ENCODE peak calls at places on chromosomes 11 and 22, in six cellular contexts. U, Z, H, C, P and S are unnamed samples.

GRCh38 chr11:40029406-40029805 is 1430.0 kb downstream of the LRRC4C start:
- DNase-seq in C (no peak), H (peak), Z (no peak), U (no peak), P (no peak), S (no peak)

GRCh38 chr11:117866526-117866925 is 9.9 kb downstream of the FXYD6 start:
- DNase-seq in P (no peak), U (no peak), Z (no peak), C (no peak), H (no peak), S (no peak)

GRCh38 chr11:103987631-103988594 is 48.5 kb upstream of the DDI1 start:
- DNase-seq in Z (no peak), H (peak), U (no peak), C (no peak), P (no peak), S (no peak)

GRCh38 chr11:30016588-30017363 is at the start of gene KCNA4:
- DNase-seq in Z (no peak), C (no peak), U (no peak), H (peak), P (no peak), S (no peak)

GRCh38 chr11:1012740-1013627 is 23.5 kb downstream of the MUC6 start:
- DNase-seq in C (no peak), Z (no peak), U (no peak), P (no peak), H (no peak), S (no peak)

GRCh38 chr11:69539416-69540117 is 58.1 kb downstream of the LINC01488 start:
- DNase-seq in C (peak), H (no peak), Z (no peak), P (no peak), U (peak), S (no peak)

GRCh38 chr11:44879432-44879831 is 71.3 kb downstream of the TP53I11 start:
- DNase-seq in C (no peak), H (no peak), P (no peak), U (no peak), Z (no peak), S (no peak)

GRCh38 chr11:64549969-64550368 is 41.1 kb upstream of the SLC22A12 start:
- DNase-seq in H (no peak), C (no peak), U (no peak), Z (no peak), P (no peak), S (no peak)

GRCh38 chr11:86211619-86212018 is 32.9 kb upstream of the EED start:
- DNase-seq in U (no peak), H (no peak), P (no peak), Z (no peak), C (no peak), S (no peak)

GRCh38 chr11:12723410-12724297 is 49.4 kb downstream of the TEAD1 start:
- DNase-seq in C (no peak), U (no peak), H (peak), P (peak), Z (no peak), S (peak)

GRCh38 chr22:22981670-22982571 is 88.4 kb upstream of the GNAZ start:
- DNase-seq in C (no peak), H (peak), U (no peak), Z (no peak), P (no peak), S (no peak)

GRCh38 chr11:44329472-44330230 is 19.7 kb upstream of the ALX4 start:
- DNase-seq in C (no peak), P (no peak), Z (no peak), H (no peak), U (no peak), S (no peak)

GRCh38 chr11:108788565-108789199 is 123.8 kb downstream of the DDX10 start:
- DNase-seq in Z (no peak), P (peak), U (no peak), C (no peak), H (peak), S (no peak)

GRCh38 chr11:125923012-125923579 is 18.8 kb downstream of the DDX25 start:
- DNase-seq in P (peak), U (no peak), Z (peak), C (peak), H (peak), S (peak)

GRCh38 chr11:104925850-104926249 is 27.6 kb upstream of the CASP12 start:
- DNase-seq in U (no peak), H (no peak), P (no peak), C (no peak), Z (no peak), S (no peak)

GRCh38 chr22:36467946-36468345 is 13.5 kb downstream of the TXN2 start:
- DNase-seq in Z (no peak), U (no peak), P (peak), H (no peak), C (no peak), S (no peak)

GRCh38 chr11:14582835-14583234 is 60.8 kb upstream of the PDE3B start:
- DNase-seq in H (no peak), P (no peak), Z (peak), U (no peak), C (no peak), S (no peak)

GRCh38 chr11:116330439-116331185 is 442.2 kb downstream of the BUD13 start:
- DNase-seq in H (no peak), C (no peak), Z (peak), P (no peak), U (no peak), S (no peak)

GRCh38 chr22:33919591-33920501 is at the start of gene LARGE1:
- DNase-seq in H (peak), C (peak), U (peak), P (no peak), Z (peak), S (peak)

GRCh38 chr11:115085461-115086220 is 407.3 kb downstream of the NXPE2 start:
- DNase-seq in C (no peak), P (no peak), Z (no peak), U (no peak), H (no peak), S (no peak)

GRCh38 chr11:125431481-125431880 is 64.6 kb downstream of the FEZ1 start:
- DNase-seq in Z (no peak), U (no peak), H (no peak), P (no peak), C (no peak), S (no peak)

GRCh38 chr22:16953206-16954059 is 54.6 kb downstream of the GAB4 start:
- DNase-seq in U (no peak), P (no peak), Z (peak), H (no peak), C (no peak), S (no peak)

GRCh38 chr11:116641561-116642045 is 131.2 kb downstream of the BUD13 start:
- DNase-seq in U (no peak), C (no peak), Z (peak), P (peak), H (peak), S (peak)

GRCh38 chr22:46081036-46081830 is 69.1 kb upstream of the PPARA start:
- DNase-seq in C (peak), Z (no peak), H (no peak), U (peak), P (no peak), S (no peak)

GRCh38 chr11:8149726-8150125 is 19.1 kb downstream of the RIC3 start:
- DNase-seq in C (no peak), P (no peak), U (no peak), Z (no peak), H (no peak), S (no peak)

GRCh38 chr22:35555351-35555915 is 14.8 kb downstream of the RASD2 start:
- DNase-seq in U (no peak), Z (no peak), H (no peak), P (no peak), C (no peak), S (no peak)

GRCh38 chr22:37386441-37386840 is 40.8 kb downstream of the ELFN2 start:
- DNase-seq in P (no peak), H (no peak), U (no peak), C (no peak), Z (no peak), S (no peak)

GRCh38 chr11:7437706-7438105 is 47.6 kb upstream of the OLFML1 start:
- DNase-seq in Z (no peak), P (no peak), H (no peak), U (no peak), C (no peak), S (no peak)

GRCh38 chr11:64859542-64860414 is 15.3 kb upstream of the CDC42BPG start:
- DNase-seq in C (no peak), Z (no peak), H (no peak), U (peak), P (no peak), S (no peak)

GRCh38 chr11:64093233-64094039 is 57.7 kb downstream of the FLRT1 start:
- DNase-seq in H (no peak), P (no peak), U (no peak), Z (no peak), C (no peak), S (no peak)

GRCh38 chr11:134853972-134854371 is 441.9 kb upstream of the B3GAT1 start:
- DNase-seq in C (no peak), U (no peak), Z (no peak), H (no peak), P (no peak), S (no peak)

GRCh38 chr11:30789270-30789669 is 203.1 kb upstream of the MPPED2 start:
- DNase-seq in C (no peak), H (no peak), P (no peak), Z (no peak), U (no peak), S (no peak)

GRCh38 chr11:114785820-114786219 is 107.5 kb downstream of the NXPE2 start:
- DNase-seq in U (no peak), H (no peak), C (no peak), P (no peak), Z (no peak), S (no peak)

GRCh38 chr22:29037340-29037932 is 24.2 kb downstream of the C22orf31 start:
- DNase-seq in Z (no peak), U (no peak), H (no peak), C (no peak), P (no peak), S (no peak)

DNA sequence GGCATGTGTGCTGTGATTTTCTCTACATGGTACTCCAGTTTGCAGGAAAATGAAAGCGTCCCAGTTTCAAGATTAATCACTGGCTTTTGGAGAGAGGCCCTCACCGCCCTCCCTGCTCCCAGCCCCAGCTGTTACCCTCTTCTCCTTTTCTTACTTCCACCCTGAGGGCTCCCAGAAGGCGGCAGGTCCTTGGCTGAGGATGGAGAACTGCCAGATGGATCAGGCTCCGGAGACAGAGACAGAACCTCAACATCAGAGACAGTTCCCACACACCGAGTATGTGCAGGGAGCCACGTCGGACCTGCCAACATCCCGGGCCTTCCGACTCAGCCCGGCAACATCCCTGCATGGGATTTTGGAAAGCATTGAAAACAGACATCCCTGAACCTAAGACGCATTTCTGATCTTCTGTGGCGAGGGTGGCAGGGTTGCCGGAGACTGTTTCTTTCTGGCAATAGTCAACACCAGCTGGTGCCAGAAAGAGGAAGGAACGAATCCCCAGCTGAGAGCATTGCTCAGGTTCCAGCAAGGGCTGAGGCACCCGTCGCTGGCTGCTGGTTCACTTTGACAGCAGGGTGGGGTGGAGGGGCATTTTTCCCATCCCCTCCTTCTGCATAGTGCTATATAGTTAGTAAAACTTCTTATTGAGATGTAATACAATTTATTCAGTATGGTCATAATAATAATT is 467.1 kb downstream of the MIAT start:
- DNase-seq in Z (no peak), C (peak), H (no peak), U (no peak), P (no peak), S (no peak)
- H3K27ac ChIP-seq in Z (peak), C (peak), H (no peak), U (peak), P (no peak), S (no peak)

GRCh38 chr11:102177974-102178631 is 67.9 kb downstream of the YAP1 start:
- DNase-seq in H (no peak), P (peak), U (no peak), Z (no peak), C (no peak), S (peak)
- TF ChIP-seq POLR2AphosphoS5 in H (no peak), P (peak), U (no peak), Z (peak), C (peak), S (peak)

DNA sequence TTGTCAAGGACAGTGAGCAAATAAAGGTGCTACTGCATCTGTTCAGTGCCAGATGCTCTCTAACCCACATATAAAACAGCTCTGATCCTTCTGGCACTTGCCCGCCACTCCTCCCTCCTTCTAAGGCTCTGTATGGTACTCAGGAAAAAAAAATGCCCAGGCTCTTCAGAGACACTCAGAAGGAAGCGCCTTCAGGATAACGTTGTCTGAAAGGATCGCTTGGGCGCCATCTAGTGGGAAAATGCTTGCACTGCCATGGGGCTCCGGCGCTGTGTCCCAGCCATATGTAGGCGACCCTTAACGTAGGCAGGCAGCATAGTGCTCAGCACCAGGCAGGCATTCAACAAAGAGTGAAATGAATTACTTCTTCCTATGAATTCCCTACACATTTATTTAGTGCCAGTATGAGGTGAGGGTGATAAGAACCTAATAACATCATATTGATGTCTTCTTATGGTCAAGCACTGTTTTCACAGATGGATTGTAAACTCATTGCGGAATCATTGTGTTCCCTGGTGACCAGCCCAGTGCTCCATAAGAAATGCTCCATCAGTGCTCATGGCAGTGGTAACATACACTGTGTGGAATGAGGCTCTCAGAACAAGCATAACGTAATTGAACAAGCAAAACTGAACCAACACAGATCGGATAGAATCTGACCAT is 39.6 kb downstream of the PAMR1 start:
- DNase-seq in C (peak), Z (peak), U (peak), H (peak), P (peak), S (peak)
- H3K27ac ChIP-seq in C (no peak), Z (no peak), U (no peak), H (no peak), P (no peak), S (no peak)

GRCh38 chr22:38861170-38861874 is 10.7 kb downstream of the CBX6 start:
- DNase-seq in H (peak), P (no peak), C (peak), U (no peak), Z (no peak), S (no peak)

GRCh38 chr22:38862375-38863329 is 9.4 kb downstream of the CBX6 start:
- DNase-seq in Z (no peak), C (peak), H (peak), U (no peak), P (no peak), S (no peak)

GRCh38 chr22:38860291-38861169 is 11.5 kb downstream of the CBX6 start:
- DNase-seq in H (peak), U (no peak), P (no peak), Z (no peak), C (peak), S (no peak)

GRCh38 chr22:38863531-38864131 is 8.4 kb downstream of the CBX6 start:
- DNase-seq in C (peak), P (no peak), H (no peak), Z (no peak), U (peak), S (no peak)

DNA sequence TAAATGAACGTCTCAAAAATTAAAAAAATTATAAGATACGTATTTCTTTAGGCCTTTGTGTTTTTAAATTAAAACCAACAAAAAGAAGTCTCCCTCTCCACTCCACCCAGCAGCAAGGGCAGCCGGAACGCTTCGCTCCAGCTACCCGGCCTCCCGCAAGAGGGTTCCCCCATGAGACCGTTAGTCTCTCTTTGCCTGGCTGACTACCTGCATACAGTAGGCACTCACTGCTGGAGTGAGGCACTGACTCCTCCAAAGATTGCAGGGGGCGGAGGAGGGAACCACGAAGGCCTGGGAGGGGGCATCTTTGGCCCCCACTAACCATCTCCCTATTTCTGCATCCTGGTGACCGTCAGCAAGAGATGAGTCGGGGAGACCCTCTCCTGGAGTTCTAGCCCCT is 10.1 kb downstream of the CBX6 start:
- DNase-seq in C (no peak), P (no peak), Z (no peak), U (no peak), H (no peak), S (no peak)
- TF ChIP-seq POLR2AphosphoS5 in C (peak), P (no peak), Z (no peak), U (peak), H (no peak), S (no peak)

DNA sequence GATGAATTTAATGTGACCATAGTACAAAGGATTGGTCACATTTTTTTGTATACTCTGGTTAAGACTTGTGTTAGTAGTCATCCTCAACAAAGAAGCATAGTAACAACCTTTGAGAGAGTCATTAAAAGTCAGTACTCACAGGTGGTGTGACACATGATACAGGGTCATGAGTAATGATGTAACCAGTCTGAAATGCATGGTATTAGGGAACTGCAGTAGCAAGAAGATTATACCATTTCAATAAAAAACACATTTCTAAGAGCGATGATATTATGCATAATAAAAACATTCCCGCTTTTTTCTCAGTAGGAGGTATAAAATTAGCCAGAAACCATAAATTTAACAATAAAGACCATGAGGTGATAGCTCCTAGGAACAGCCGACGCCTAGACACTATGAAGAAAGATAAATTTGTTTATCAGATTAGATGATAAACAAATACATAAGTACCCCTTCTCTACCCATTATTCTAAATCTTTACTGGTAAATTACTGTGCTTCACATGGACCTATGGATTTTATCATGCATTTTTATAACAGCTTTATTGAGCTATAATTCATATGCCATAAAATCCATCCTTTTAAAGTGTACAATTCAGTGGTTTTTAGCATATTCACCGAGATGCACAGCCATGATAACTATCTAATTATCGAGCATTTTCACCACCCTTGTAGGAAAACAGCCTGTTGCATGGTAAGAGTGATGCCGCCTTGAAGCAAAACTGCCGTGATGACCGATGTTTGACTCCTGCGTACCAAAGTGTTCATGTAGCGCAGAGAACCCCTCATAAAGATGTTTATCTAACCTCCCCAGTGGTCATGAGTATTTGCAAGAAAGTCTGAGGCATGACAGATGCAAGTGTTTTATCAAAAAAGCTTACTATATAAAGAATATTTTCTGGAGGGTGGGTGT is 41.8 kb downstream of the TMPRSS5 start:
- DNase-seq in P (peak), Z (no peak), C (no peak), H (no peak), U (no peak), S (no peak)
- H3K27ac ChIP-seq in P (no peak), Z (no peak), C (no peak), H (no peak), U (no peak), S (no peak)